ENCODE peak calls at places on chromosomes 3 and 15, in five cellular contexts. One of them, this sample, is unnamed.

GRCh38 chr3:17782751-17783150 is 40.3 kb upstream of the TBC1D5 start:
- DNase-seq in stomach: no peak
- DNase-seq in heart left ventricle: no peak
- DNase-seq in MM.1S: peak; percentile 13
- DNase-seq in tibial nerve: no peak
- DNase-seq in this sample: no peak

GRCh38 chr3:99747915-99748314 is 69.7 kb upstream of the CMSS1 start:
- DNase-seq in stomach: no peak
- DNase-seq in heart left ventricle: no peak
- DNase-seq in MM.1S: no peak
- DNase-seq in tibial nerve: peak; percentile 33
- DNase-seq in this sample: no peak

GRCh38 chr15:74185949-74186348 is 12.4 kb downstream of the ISLR start:
- DNase-seq in stomach: no peak
- DNase-seq in heart left ventricle: no peak
- DNase-seq in MM.1S: no peak
- DNase-seq in tibial nerve: no peak
- DNase-seq in this sample: no peak

GRCh38 chr3:193452338-193452737 is 73.8 kb upstream of the ATP13A5 start:
- DNase-seq in stomach: no peak
- DNase-seq in heart left ventricle: no peak
- DNase-seq in MM.1S: peak; percentile 12
- DNase-seq in tibial nerve: no peak
- DNase-seq in this sample: no peak

GRCh38 chr3:184423567-184423966 is 43.7 kb downstream of the CHRD start:
- DNase-seq in stomach: no peak
- DNase-seq in heart left ventricle: no peak
- DNase-seq in MM.1S: peak; percentile 90
- DNase-seq in tibial nerve: no peak
- DNase-seq in this sample: no peak

GRCh38 chr3:177441813-177442646 is 244.7 kb upstream of the TBL1XR1 start:
- DNase-seq in stomach: no peak
- DNase-seq in heart left ventricle: no peak
- DNase-seq in MM.1S: peak; percentile 85
- DNase-seq in tibial nerve: no peak
- DNase-seq in this sample: no peak

GRCh38 chr15:79086814-79087213 is 3.8 kb downstream of the RASGRF1 start:
- DNase-seq in stomach: peak; percentile 8
- DNase-seq in heart left ventricle: no peak
- DNase-seq in MM.1S: no peak
- DNase-seq in tibial nerve: no peak
- DNase-seq in this sample: no peak

GRCh38 chr3:40053663-40054062 is 244.3 kb downstream of the MYRIP start:
- DNase-seq in stomach: no peak
- DNase-seq in heart left ventricle: no peak
- DNase-seq in MM.1S: no peak
- DNase-seq in tibial nerve: no peak
- DNase-seq in this sample: no peak

GRCh38 chr3:186456636-186457265 is 87.4 kb downstream of the CRYGS start:
- DNase-seq in stomach: no peak
- DNase-seq in heart left ventricle: no peak
- DNase-seq in MM.1S: no peak
- DNase-seq in tibial nerve: no peak
- DNase-seq in this sample: no peak

GRCh38 chr15:48834756-48835155 is 23.9 kb upstream of the CEP152 start:
- DNase-seq in stomach: no peak
- DNase-seq in heart left ventricle: no peak
- DNase-seq in MM.1S: no peak
- DNase-seq in tibial nerve: no peak
- DNase-seq in this sample: no peak

GRCh38 chr15:98868564-98868963 is 139.0 kb downstream of the PGPEP1L start:
- DNase-seq in stomach: no peak
- DNase-seq in heart left ventricle: no peak
- DNase-seq in MM.1S: no peak
- DNase-seq in tibial nerve: no peak
- DNase-seq in this sample: no peak

GRCh38 chr15:90099072-90099867 is 3.0 kb downstream of the IDH2 start:
- DNase-seq in stomach: no peak
- DNase-seq in heart left ventricle: no peak
- DNase-seq in MM.1S: peak; percentile 91
- DNase-seq in tibial nerve: no peak
- DNase-seq in this sample: peak; percentile 48

GRCh38 chr3:193499801-193500485 is 54.8 kb downstream of the ATP13A4 start:
- DNase-seq in stomach: no peak
- DNase-seq in heart left ventricle: no peak
- DNase-seq in MM.1S: no peak
- DNase-seq in tibial nerve: no peak
- DNase-seq in this sample: no peak

GRCh38 chr15:44537728-44538240 is 837 bp downstream of the EIF3J start:
- DNase-seq in stomach: no peak
- DNase-seq in heart left ventricle: no peak
- DNase-seq in MM.1S: no peak
- DNase-seq in tibial nerve: peak; percentile 9
- DNase-seq in this sample: no peak

GRCh38 chr15:39948817-39949216 is 14.9 kb downstream of the EIF2AK4 start:
- DNase-seq in stomach: no peak
- DNase-seq in heart left ventricle: no peak
- DNase-seq in MM.1S: no peak
- DNase-seq in tibial nerve: no peak
- DNase-seq in this sample: no peak

GRCh38 chr3:39106281-39107055 is 959 bp downstream of the GORASP1 start:
- DNase-seq in stomach: no peak
- DNase-seq in heart left ventricle: no peak
- DNase-seq in MM.1S: no peak
- DNase-seq in tibial nerve: no peak
- DNase-seq in this sample: no peak

GRCh38 chr15:36585774-36586173 is 6.3 kb downstream of the CDIN1 start:
- DNase-seq in stomach: no peak
- DNase-seq in heart left ventricle: no peak
- DNase-seq in MM.1S: no peak
- DNase-seq in tibial nerve: no peak
- DNase-seq in this sample: no peak

GRCh38 chr3:127676921-127677351 is 4.2 kb downstream of the ABTB1 start:
- DNase-seq in stomach: peak; percentile 20
- DNase-seq in heart left ventricle: peak; percentile 56
- DNase-seq in MM.1S: no peak
- DNase-seq in tibial nerve: no peak
- DNase-seq in this sample: no peak

GRCh38 chr3:10527295-10528016 is 22.1 kb upstream of the ATP2B2 start:
- DNase-seq in stomach: peak; percentile 15
- DNase-seq in heart left ventricle: no peak
- DNase-seq in MM.1S: no peak
- DNase-seq in tibial nerve: no peak
- DNase-seq in this sample: no peak

GRCh38 chr15:67185051-67185450 is 69.4 kb downstream of the AAGAB start:
- DNase-seq in stomach: no peak
- DNase-seq in heart left ventricle: no peak
- DNase-seq in MM.1S: no peak
- DNase-seq in tibial nerve: no peak
- DNase-seq in this sample: no peak

GRCh38 chr15:67184208-67184925 is 70.1 kb downstream of the AAGAB start:
- DNase-seq in stomach: no peak
- DNase-seq in heart left ventricle: no peak
- DNase-seq in MM.1S: no peak
- DNase-seq in tibial nerve: no peak
- DNase-seq in this sample: no peak

GRCh38 chr15:67181221-67181639 is 73.2 kb downstream of the AAGAB start:
- DNase-seq in stomach: no peak
- DNase-seq in heart left ventricle: no peak
- DNase-seq in MM.1S: no peak
- DNase-seq in tibial nerve: no peak
- DNase-seq in this sample: no peak

GRCh38 chr15:67185621-67186225 is 68.7 kb downstream of the AAGAB start:
- DNase-seq in stomach: no peak
- DNase-seq in heart left ventricle: no peak
- DNase-seq in MM.1S: peak; percentile 15
- DNase-seq in tibial nerve: no peak
- DNase-seq in this sample: no peak

DNA sequence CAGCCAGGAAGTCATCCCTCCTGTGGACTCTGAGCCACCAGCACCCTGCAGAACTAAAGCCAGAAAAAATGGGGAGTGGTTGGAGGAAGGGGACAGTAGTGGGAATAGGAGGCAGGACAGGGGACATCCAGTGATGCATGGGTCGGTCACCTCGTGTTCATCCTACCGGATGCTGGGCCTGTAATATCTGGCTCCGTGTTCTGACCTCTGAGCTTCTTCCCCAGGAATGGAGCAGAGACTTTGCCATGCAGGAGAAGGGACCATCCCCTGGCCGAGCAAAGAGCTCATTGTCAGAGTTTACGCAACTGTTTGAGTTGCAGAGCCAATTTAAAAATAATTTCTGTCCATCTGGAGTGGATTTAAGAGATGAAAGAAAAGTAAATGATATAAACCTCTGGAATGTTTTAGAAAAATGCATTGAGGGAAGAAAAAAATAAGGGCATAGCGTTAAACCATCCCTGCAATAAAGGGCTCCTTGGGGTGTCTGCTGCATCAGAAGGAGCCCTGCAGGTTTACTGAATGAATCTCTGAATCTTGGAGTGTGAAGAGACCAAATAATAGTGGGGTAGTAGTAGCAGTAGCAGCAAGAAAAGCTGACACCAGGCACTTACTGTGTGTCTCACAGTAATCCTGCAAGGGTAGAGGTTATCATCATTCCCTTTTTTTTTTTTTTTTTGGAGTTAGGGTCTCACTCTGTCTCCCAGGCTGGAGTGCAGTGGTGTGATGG is 70.9 kb downstream of the AAGAB start:
- DNase-seq in stomach: no peak
- DNase-seq in heart left ventricle: no peak
- DNase-seq in MM.1S: no peak
- DNase-seq in tibial nerve: peak; percentile 64
- DNase-seq in this sample: no peak
- H3K27ac ChIP-seq in stomach: peak overlapping the region; percentile 17
- H3K27ac ChIP-seq in heart left ventricle: no peak overlapping the region
- H3K27ac ChIP-seq in MM.1S: no peak overlapping the region
- H3K27ac ChIP-seq in tibial nerve: no peak overlapping the region
- H3K27ac ChIP-seq in this sample: peak overlapping the region; percentile 15

GRCh38 chr3:9497821-9498565 is 55.6 kb downstream of the LHFPL4 start:
- DNase-seq in stomach: no peak
- DNase-seq in heart left ventricle: no peak
- DNase-seq in MM.1S: no peak
- DNase-seq in tibial nerve: no peak
- DNase-seq in this sample: no peak

GRCh38 chr3:9501226-9501625 is 52.4 kb downstream of the LHFPL4 start:
- DNase-seq in stomach: no peak
- DNase-seq in heart left ventricle: no peak
- DNase-seq in MM.1S: no peak
- DNase-seq in tibial nerve: no peak
- DNase-seq in this sample: no peak

GRCh38 chr3:9499455-9500107 is 54.0 kb downstream of the LHFPL4 start:
- DNase-seq in stomach: no peak
- DNase-seq in heart left ventricle: no peak
- DNase-seq in MM.1S: no peak
- DNase-seq in tibial nerve: no peak
- DNase-seq in this sample: no peak

GRCh38 chr3:9498781-9499180 is 54.8 kb downstream of the LHFPL4 start:
- DNase-seq in stomach: no peak
- DNase-seq in heart left ventricle: no peak
- DNase-seq in MM.1S: no peak
- DNase-seq in tibial nerve: no peak
- DNase-seq in this sample: no peak

GRCh38 chr3:9500108-9501050 is 53.2 kb downstream of the LHFPL4 start:
- DNase-seq in stomach: peak; percentile 60
- DNase-seq in heart left ventricle: peak; percentile 77
- DNase-seq in MM.1S: peak; percentile 58
- DNase-seq in tibial nerve: no peak
- DNase-seq in this sample: peak; percentile 66
- H3K4me3 ChIP-seq in stomach: peak overlapping the region; percentile 3
- H3K4me3 ChIP-seq in heart left ventricle: peak overlapping the region; percentile 9
- H3K4me3 ChIP-seq in MM.1S: no peak overlapping the region
- H3K4me3 ChIP-seq in tibial nerve: no peak overlapping the region
- H3K4me3 ChIP-seq in this sample: no peak overlapping the region

GRCh38 chr15:25185156-25185710 is 230.4 kb downstream of the SNRPN start:
- DNase-seq in stomach: no peak
- DNase-seq in heart left ventricle: peak; percentile 2
- DNase-seq in MM.1S: no peak
- DNase-seq in tibial nerve: no peak
- DNase-seq in this sample: no peak

GRCh38 chr15:25186411-25186810 is 231.6 kb downstream of the SNRPN start:
- DNase-seq in stomach: no peak
- DNase-seq in heart left ventricle: peak; percentile 46
- DNase-seq in MM.1S: no peak
- DNase-seq in tibial nerve: no peak
- DNase-seq in this sample: no peak

GRCh38 chr15:25184356-25185155 is 229.8 kb downstream of the SNRPN start:
- DNase-seq in stomach: no peak
- DNase-seq in heart left ventricle: peak; percentile 46
- DNase-seq in MM.1S: no peak
- DNase-seq in tibial nerve: no peak
- DNase-seq in this sample: no peak

GRCh38 chr15:25186906-25187645 is 232.3 kb downstream of the SNRPN start:
- DNase-seq in stomach: no peak
- DNase-seq in heart left ventricle: peak; percentile 47
- DNase-seq in MM.1S: no peak
- DNase-seq in tibial nerve: no peak
- DNase-seq in this sample: no peak

DNA sequence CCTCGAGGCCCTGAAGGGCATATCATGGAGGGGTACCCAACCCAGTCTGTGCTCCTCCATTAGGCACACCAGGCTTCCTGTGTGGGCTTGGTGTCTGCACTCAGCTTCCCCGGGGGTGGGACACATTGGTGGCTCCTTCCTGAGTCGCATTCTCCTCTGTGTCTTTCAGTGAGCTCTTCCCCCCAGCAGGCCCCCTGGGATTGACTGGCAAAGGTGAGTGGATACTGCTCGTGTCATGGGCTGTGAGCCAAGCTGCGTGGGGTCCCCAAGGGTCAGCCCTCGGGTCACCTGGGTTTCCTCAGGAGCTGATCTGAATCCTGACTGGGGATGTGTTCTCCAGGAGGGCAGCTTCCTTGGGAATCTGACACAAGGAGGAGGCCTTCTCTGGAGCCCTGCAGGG is 231.0 kb downstream of the SNRPN start:
- DNase-seq in stomach: no peak
- DNase-seq in heart left ventricle: peak; percentile 21
- DNase-seq in MM.1S: no peak
- DNase-seq in tibial nerve: no peak
- DNase-seq in this sample: no peak
- H3K9me3 ChIP-seq in stomach: peaks cover 8% of the 10 kb centered on the region
- H3K9me3 ChIP-seq in heart left ventricle: no peaks in the 10 kb centered on the region
- H3K9me3 ChIP-seq in MM.1S: no peaks in the 10 kb centered on the region
- H3K9me3 ChIP-seq in tibial nerve: no peaks in the 10 kb centered on the region
- H3K9me3 ChIP-seq in this sample: no peaks in the 10 kb centered on the region

DNA sequence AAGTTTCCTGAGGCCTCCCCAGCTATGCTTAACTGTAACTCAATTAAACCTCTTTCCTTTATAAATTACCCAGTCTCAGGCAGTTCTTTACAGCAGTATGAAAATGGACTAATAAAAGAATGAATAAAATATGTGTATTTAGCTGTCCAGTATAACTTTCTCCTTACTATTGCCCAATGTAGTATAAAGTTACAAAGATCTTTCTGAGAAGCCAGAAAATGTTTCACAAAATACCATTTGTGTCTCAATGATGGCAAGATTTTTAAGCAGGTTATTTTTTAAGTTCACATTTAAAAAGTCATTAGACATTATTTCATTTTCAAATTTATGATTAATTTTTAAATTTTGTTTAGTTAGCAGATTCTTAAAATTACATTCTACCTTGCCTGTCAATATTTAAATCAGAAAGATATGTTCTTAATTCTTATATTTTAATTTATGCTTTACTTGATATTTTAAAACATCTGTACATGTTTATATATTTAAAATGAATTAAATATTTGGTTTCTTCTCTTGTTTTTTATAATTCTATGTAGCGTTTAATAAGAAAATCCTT is 189.2 kb downstream of the GBE1 start:
- DNase-seq in stomach: no peak
- DNase-seq in heart left ventricle: no peak
- DNase-seq in MM.1S: no peak
- DNase-seq in tibial nerve: no peak
- DNase-seq in this sample: no peak
- H3K27ac ChIP-seq in stomach: no peak overlapping the region
- H3K27ac ChIP-seq in heart left ventricle: no peak overlapping the region
- H3K27ac ChIP-seq in MM.1S: no peak overlapping the region
- H3K27ac ChIP-seq in tibial nerve: no peak overlapping the region
- H3K27ac ChIP-seq in this sample: no peak overlapping the region

This sample was measured in transverse colon.